ENCODE peak calls at places on chromosomes 13 and 19, in six cellular contexts. R is thoracic aorta, M is suprapubic skin, L is stomach, S is OCI-LY7, A is breast epithelium. I is an unnamed sample.

GRCh38 chr19:51294211-51294976 is 17.1 kb upstream of the IGLON5 start:
- DNase-seq in S (no peak), R (no peak), L (no peak), A (no peak), M (peak; percentile 71), I (no peak)

GRCh38 chr19:768424-768823 is 17.5 kb downstream of the MISP start:
- DNase-seq in S (no peak), A (no peak), M (no peak), R (no peak), L (no peak), I (peak; percentile 70)

GRCh38 chr19:48624791-48625723 is 5.8 kb downstream of the SPHK2 start:
- DNase-seq in L (no peak), M (no peak), R (no peak), S (no peak), A (no peak), I (no peak)

GRCh38 chr13:110683203-110683883 is 22.6 kb downstream of the CARS2 start:
- DNase-seq in R (no peak), M (no peak), L (no peak), S (no peak), A (no peak), I (no peak)

GRCh38 chr13:51136276-51136980 is 25.4 kb upstream of the C13orf42 start:
- DNase-seq in M (no peak), S (no peak), R (no peak), L (no peak), A (no peak), I (no peak)

GRCh38 chr13:52707375-52707774 is 32.2 kb downstream of the CNMD start:
- DNase-seq in M (no peak), A (no peak), L (no peak), R (no peak), S (no peak), I (no peak)

GRCh38 chr13:33110713-33111413 is 94.6 kb downstream of the KL start:
- DNase-seq in L (no peak), S (peak; percentile 32), A (peak; percentile 28), R (no peak), M (no peak), I (no peak)

GRCh38 chr19:30374791-30375650 is 2.8 kb downstream of the ZNF536 start:
- DNase-seq in L (peak; percentile 21), M (peak; percentile 58), R (no peak), A (no peak), S (no peak), I (no peak)

GRCh38 chr13:65063753-65064152 is 2166.4 kb downstream of the PCDH9 start:
- DNase-seq in R (no peak), A (no peak), L (no peak), M (no peak), S (no peak), I (no peak)

DNA sequence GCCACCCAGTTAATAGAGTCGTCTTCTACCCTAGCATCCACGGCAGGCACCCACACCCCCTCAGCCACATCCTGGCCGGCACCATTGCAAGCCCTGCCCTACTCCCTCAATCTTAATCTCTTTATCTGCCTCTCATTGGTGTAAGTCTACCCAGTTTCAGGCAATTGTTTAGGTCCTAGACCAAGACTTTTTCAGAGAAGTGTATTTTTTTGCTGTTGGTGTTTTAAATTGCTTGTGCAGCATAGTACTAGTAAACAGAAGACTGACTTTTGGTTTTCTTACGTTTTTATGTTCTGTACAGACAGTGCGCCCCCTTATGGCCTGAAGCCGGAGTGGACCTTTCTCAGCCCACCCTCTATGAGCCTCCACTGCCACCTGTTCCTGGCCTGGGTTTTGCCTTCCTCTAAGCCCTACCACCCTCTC is 2.3 kb upstream of the LCP1 start:
- DNase-seq in A (no peak), R (no peak), M (no peak), S (peak; percentile 87), L (peak; percentile 38), I (no peak)
- TF ChIP-seq CTCF in A (no peak), R (peak; percentile 16), M (peak; percentile 18), S (peak; percentile 99), L (peak; percentile 21), I (peak; percentile 27)

GRCh38 chr13:99659234-99659633 is 158.0 kb downstream of the TM9SF2 start:
- DNase-seq in S (no peak), M (no peak), R (no peak), A (no peak), L (no peak), I (no peak)

GRCh38 chr13:99656092-99656745 is 154.9 kb downstream of the TM9SF2 start:
- DNase-seq in M (peak; percentile 86), A (peak; percentile 72), L (peak; percentile 84), R (peak; percentile 35), S (peak; percentile 45), I (peak; percentile 43)

GRCh38 chr13:99658266-99658991 is 157.2 kb downstream of the TM9SF2 start:
- DNase-seq in S (no peak), L (peak; percentile 65), M (peak; percentile 83), A (peak; percentile 35), R (no peak), I (peak; percentile 32)

GRCh38 chr13:99656843-99657506 is 155.7 kb downstream of the TM9SF2 start:
- DNase-seq in M (no peak), A (no peak), R (no peak), L (no peak), S (no peak), I (no peak)

DNA sequence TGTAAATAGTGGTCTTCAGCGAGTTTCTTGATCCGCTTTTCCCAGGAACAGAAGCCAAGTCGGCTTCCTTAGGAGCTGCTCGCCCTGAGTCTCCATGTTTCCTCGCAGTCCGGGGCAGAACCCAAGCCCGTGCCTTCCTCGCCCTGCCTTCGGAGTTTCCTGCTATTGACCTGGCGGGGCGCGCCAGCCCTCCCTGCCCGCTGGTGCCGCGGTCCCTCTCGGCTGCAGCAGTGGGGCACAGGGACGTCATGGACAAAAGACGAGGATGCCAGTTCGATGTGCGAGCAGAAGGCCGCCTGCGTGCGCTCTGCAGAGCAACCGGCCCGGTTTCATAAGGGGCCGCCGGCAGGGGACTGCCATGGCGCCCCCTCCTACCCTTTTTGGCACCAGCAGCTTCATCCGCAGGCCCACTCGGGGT is 156.6 kb downstream of the TM9SF2 start:
- DNase-seq in L (peak; percentile 49), R (no peak), S (no peak), A (no peak), M (no peak), I (no peak)
- H3K4me3 ChIP-seq in L (peak overlapping the region; percentile 67), R (peak overlapping the region; percentile 72), S (no peak overlapping the region), A (peak overlapping the region; percentile 60), M (peak overlapping the region; percentile 45), I (peak overlapping the region; percentile 47)

GRCh38 chr13:79803939-79804487 is 323.1 kb downstream of the NDFIP2 start:
- DNase-seq in R (no peak), M (no peak), S (no peak), A (no peak), L (no peak), I (no peak)

GRCh38 chr13:79807554-79807953 is 326.6 kb downstream of the NDFIP2 start:
- DNase-seq in R (no peak), L (no peak), M (no peak), S (no peak), A (no peak), I (no peak)

GRCh38 chr13:79805317-79805716 is 324.4 kb downstream of the NDFIP2 start:
- DNase-seq in S (no peak), R (no peak), M (no peak), A (no peak), L (no peak), I (no peak)

GRCh38 chr13:79808475-79808874 is 327.5 kb downstream of the NDFIP2 start:
- DNase-seq in S (no peak), L (no peak), A (no peak), M (no peak), R (no peak), I (no peak)

DNA sequence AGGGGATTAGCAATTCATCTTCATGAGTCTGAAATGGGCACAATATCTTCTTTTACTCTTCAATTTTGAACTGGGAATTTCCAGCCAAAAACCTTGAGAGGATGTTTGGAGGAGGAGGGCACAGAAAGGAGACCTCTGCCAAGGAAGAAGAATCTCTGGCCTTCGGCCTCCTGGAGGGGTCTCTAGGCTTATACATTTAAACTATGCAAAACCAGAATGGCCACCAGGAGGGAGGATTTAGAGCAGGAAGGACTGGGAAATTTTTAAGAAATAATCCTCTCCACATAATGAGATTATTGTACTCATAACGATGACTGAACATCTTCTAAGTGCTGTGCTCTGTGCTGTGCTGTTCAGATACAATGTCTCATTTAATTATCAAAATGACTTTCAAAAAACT is 325.9 kb downstream of the NDFIP2 start:
- DNase-seq in S (no peak), A (no peak), L (no peak), R (no peak), M (no peak), I (no peak)
- TF ChIP-seq CTCF in S (no peak), A (no peak), L (no peak), R (no peak), M (no peak), I (no peak)

GRCh38 chr19:17236831-17237543 is 8.7 kb downstream of the NR2F6 start:
- DNase-seq in R (no peak), A (no peak), S (no peak), L (no peak), M (no peak), I (no peak)
- H3K4me3 ChIP-seq in R (no peak overlapping the region), A (no peak overlapping the region), S (no peak overlapping the region), L (peak overlapping the region; percentile 73), M (no peak overlapping the region), I (no peak overlapping the region)

GRCh38 chr13:112391747-112392146 is 15.6 kb downstream of the SPACA7 start:
- DNase-seq in M (no peak), L (no peak), A (no peak), S (no peak), R (no peak), I (no peak)

GRCh38 chr13:112397108-112397507 is 21.0 kb downstream of the SPACA7 start:
- DNase-seq in R (no peak), L (no peak), A (no peak), M (no peak), S (no peak), I (no peak)

DNA sequence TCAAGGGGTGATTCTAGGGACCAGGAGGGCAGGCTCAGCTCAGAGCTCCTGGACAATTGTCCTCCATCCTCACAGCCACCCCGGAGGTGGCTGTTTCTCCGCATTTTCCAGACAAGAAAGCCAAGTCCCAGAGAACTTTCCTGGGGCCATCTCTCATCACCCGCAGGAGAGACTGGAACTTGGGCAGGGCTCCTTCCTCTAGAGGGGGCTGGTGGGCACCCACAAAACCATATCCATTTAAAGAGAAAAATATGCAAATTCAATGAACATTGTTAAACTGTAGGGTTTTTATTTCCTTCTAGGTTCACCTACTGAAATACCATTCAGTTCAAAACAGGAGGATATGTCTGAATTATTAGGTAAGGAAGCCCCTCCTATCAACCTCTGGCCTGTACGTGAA is 16.6 kb downstream of the SPACA7 start:
- DNase-seq in L (no peak), M (no peak), S (no peak), R (no peak), A (no peak), I (no peak)
- TF ChIP-seq CTCF in L (no peak), M (no peak), S (peak; percentile 26), R (no peak), A (no peak), I (no peak)

GRCh38 chr19:38425222-38425809 is 703 bp downstream of the RASGRP4 start:
- DNase-seq in L (no peak), A (no peak), S (no peak), R (no peak), M (no peak), I (no peak)
- H3K4me3 ChIP-seq in L (peak overlapping the region; percentile 36), A (peak overlapping the region; percentile 32), S (no peak overlapping the region), R (peak overlapping the region; percentile 56), M (peak overlapping the region; percentile 40), I (no peak overlapping the region)

GRCh38 chr19:14112809-14113385 is 4.7 kb downstream of the PRKACA start:
- DNase-seq in A (no peak), S (no peak), R (no peak), L (no peak), M (no peak), I (no peak)
- TF ChIP-seq CTCF in A (no peak), S (no peak), R (no peak), L (no peak), M (no peak), I (no peak)